ENCODE peak calls at places on chromosome X, in five cellular contexts. A is ACHN, T is posterior cingulate gyrus, O is naive B cell, Y is GM12865. B is an unnamed sample.

GRCh38 chrX:1534321-1535168 is 2.4 kb downstream of the P2RY8 start:
- DNase-seq in A (no peak), T (no peak), O (peak), Y (peak), B (no peak)

GRCh38 chrX:15269618-15270521 is at the start of gene ASB9:
- DNase-seq in A (peak), T (no peak), O (no peak), Y (peak), B (peak)

GRCh38 chrX:40199704-40200103 is 101.9 kb upstream of the BCOR start:
- DNase-seq in A (no peak), T (no peak), O (no peak), Y (no peak), B (no peak)

GRCh38 chrX:53190363-53190960 is 34.5 kb downstream of the KDM5C start:
- DNase-seq in A (peak), T (no peak), O (no peak), Y (no peak), B (no peak)

GRCh38 chrX:110145854-110146253 is 142.9 kb downstream of the TMEM164 start:
- DNase-seq in A (peak), T (no peak), O (peak), Y (peak), B (peak)

GRCh38 chrX:69065451-69065850 is 99.8 kb downstream of the PJA1 start:
- DNase-seq in A (no peak), T (no peak), O (no peak), Y (no peak), B (no peak)

GRCh38 chrX:45765281-45765680 is 564.6 kb upstream of the DIPK2B start:
- DNase-seq in A (no peak), T (no peak), O (no peak), Y (no peak), B (no peak)

GRCh38 chrX:153669174-153669890 is 4.3 kb downstream of the PNCK start:
- DNase-seq in A (no peak), T (no peak), O (peak), Y (peak), B (no peak)

GRCh38 chrX:109856974-109857373 is 123.9 kb upstream of the ACSL4 start:
- DNase-seq in A (peak), T (no peak), O (peak), Y (peak), B (no peak)

GRCh38 chrX:68196939-68197791 is 236.1 kb downstream of the OPHN1 start:
- DNase-seq in A (peak), T (peak), O (peak), Y (peak), B (peak)

GRCh38 chrX:151175283-151176062 is 911 bp upstream of the GPR50 start:
- DNase-seq in A (no peak), T (no peak), O (no peak), Y (no peak), B (no peak)

GRCh38 chrX:18886344-18887161 is 97.4 kb downstream of the PHKA2 start:
- DNase-seq in A (peak), T (peak), O (peak), Y (peak), B (peak)

GRCh38 chrX:7286461-7286860 is 138.5 kb upstream of the PUDP start:
- DNase-seq in A (no peak), T (no peak), O (no peak), Y (no peak), B (no peak)

GRCh38 chrX:118847676-118848075 is 24.1 kb downstream of the ZCCHC12 start:
- DNase-seq in A (peak), T (no peak), O (peak), Y (peak), B (peak)

GRCh38 chrX:98299785-98300184 is 1416.1 kb downstream of the RPA4 start:
- DNase-seq in A (no peak), T (no peak), O (no peak), Y (no peak), B (no peak)

GRCh38 chrX:72358313-72358712 is 52.6 kb upstream of the CITED1 start:
- DNase-seq in A (peak), T (no peak), O (no peak), Y (no peak), B (no peak)

GRCh38 chrX:54180403-54180802 is 2.7 kb downstream of the FAM120C start:
- DNase-seq in A (peak), T (no peak), O (no peak), Y (no peak), B (no peak)

GRCh38 chrX:1451676-1452496 is 823 bp downstream of the ASMTL start:
- DNase-seq in A (no peak), T (no peak), O (no peak), Y (no peak), B (no peak)

GRCh38 chrX:148600581-148600980 is 100.2 kb downstream of the AFF2 start:
- DNase-seq in A (no peak), T (no peak), O (no peak), Y (no peak), B (no peak)

B was measured in LoVo.